ENCODE peak calls at places on chromosome 14, in nine cellular contexts. I is AG04450; F is HS-27A; A is C1 segment of cervical spinal cord; K is CD4-positive, alpha-beta memory T cell; J is stimulated activated CD4-positive, alpha-beta T cell treated with anti-CD3 and anti-CD28 coated beads, TNF-alpha, amount 100 ng/mL, for 48 hours; Y is endodermal cell; U is NCI-H524; Z is lung microvascular endothelial cell. R is an unnamed sample.

GRCh38 chr14:32998433-32998832 is 59.8 kb downstream of the NPAS3 start:
- DNase-seq in I (no peak), F (no peak), A (no peak), K (no peak), J (no peak), Y (no peak), U (no peak), Z (peak; percentile 52), R (no peak)

GRCh38 chr14:101135796-101136742 is 232.5 kb upstream of the RTL1 start:
- DNase-seq in I (no peak), F (no peak), A (no peak), K (no peak), J (no peak), Y (peak; percentile 30), U (no peak), Z (no peak), R (no peak)

GRCh38 chr14:61188936-61189808 is 92.0 kb downstream of the TMEM30B start:
- DNase-seq in I (no peak), F (no peak), A (no peak), K (no peak), J (peak; percentile 33), Y (peak; percentile 91), U (no peak), Z (peak; percentile 76), R (no peak)

GRCh38 chr14:71554323-71554722 is 377.9 kb upstream of the RGS6 start:
- DNase-seq in I (no peak), F (no peak), A (no peak), K (peak; percentile 48), J (no peak), Y (no peak), U (no peak), Z (no peak), R (no peak)

GRCh38 chr14:103073367-103073875 is 10.6 kb upstream of the LBHD2 start:
- DNase-seq in I (no peak), F (no peak), A (no peak), K (no peak), J (no peak), Y (no peak), U (no peak), Z (no peak), R (no peak)

GRCh38 chr14:87960013-87960787 is 32.8 kb downstream of the GALC start:
- DNase-seq in I (no peak), F (no peak), A (no peak), K (peak; percentile 59), J (no peak), Y (no peak), U (no peak), Z (no peak), R (peak; percentile 7)

GRCh38 chr14:104726600-104727451 is 2.8 kb downstream of the ADSS1 start:
- DNase-seq in I (no peak), F (no peak), A (no peak), K (no peak), J (no peak), Y (peak; percentile 79), U (no peak), Z (peak; percentile 18), R (no peak)

GRCh38 chr14:67490201-67490600 is 1.7 kb upstream of the TMEM229B start:
- DNase-seq in I (no peak), F (no peak), A (no peak), K (no peak), J (no peak), Y (no peak), U (no peak), Z (no peak), R (no peak)

GRCh38 chr14:58663494-58664111 is 25.8 kb downstream of the DACT1 start:
- DNase-seq in I (peak; percentile 65), F (no peak), A (no peak), K (no peak), J (no peak), Y (peak; percentile 72), U (peak; percentile 100), Z (no peak), R (no peak)

GRCh38 chr14:36215217-36215598 is 38.7 kb upstream of the PTCSC3 start:
- DNase-seq in I (no peak), F (no peak), A (no peak), K (no peak), J (no peak), Y (no peak), U (no peak), Z (no peak), R (no peak)

GRCh38 chr14:20782280-20782890 is 1.3 kb downstream of the RNASE6 start:
- DNase-seq in I (no peak), F (no peak), A (no peak), K (no peak), J (no peak), Y (no peak), U (no peak), Z (peak; percentile 14), R (no peak)

GRCh38 chr14:63960926-63961567 is 108.2 kb downstream of the SYNE2 start:
- DNase-seq in I (peak; percentile 10), F (peak; percentile 27), A (no peak), K (no peak), J (no peak), Y (no peak), U (no peak), Z (peak; percentile 20), R (no peak)

GRCh38 chr14:35400707-35401421 is 3.7 kb downstream of the NFKBIA start:
- DNase-seq in I (no peak), F (no peak), A (no peak), K (peak; percentile 67), J (peak; percentile 56), Y (peak; percentile 46), U (no peak), Z (peak; percentile 71), R (peak; percentile 26)